ENCODE peak calls at places on chromosome 11, in six cellular contexts. U is lower lobe of right lung, P is AG10803, F is HFF-Myc, M is astrocyte, Y is left lung. L is an unnamed sample.

GRCh38 chr11:119204066-119204465 is 2.1 kb upstream of the CBL start:
- DNase-seq in U (no peak), P (no peak), F (no peak), M (no peak), Y (no peak), L (no peak)

GRCh38 chr11:45176996-45177395 is 30.6 kb downstream of the PRDM11 start:
- DNase-seq in U (no peak), P (no peak), F (no peak), M (no peak), Y (no peak), L (no peak)

GRCh38 chr11:112223125-112223524 is 3.1 kb upstream of the PTS start:
- DNase-seq in U (no peak), P (no peak), F (no peak), M (no peak), Y (no peak), L (peak)

GRCh38 chr11:119188887-119189286 is 3.6 kb downstream of the NHERF4 start:
- DNase-seq in U (peak), P (no peak), F (no peak), M (no peak), Y (no peak), L (no peak)

GRCh38 chr11:85815186-85815911 is 4.4 kb upstream of the SYTL2 start:
- DNase-seq in U (no peak), P (peak), F (peak), M (peak), Y (no peak), L (no peak)

GRCh38 chr11:126155402-126156187 is 55.9 kb downstream of the RPUSD4 start:
- DNase-seq in U (no peak), P (no peak), F (no peak), M (no peak), Y (no peak), L (no peak)

GRCh38 chr11:68213135-68213515 is at the start of gene KMT5B:
- DNase-seq in U (no peak), P (peak), F (no peak), M (no peak), Y (no peak), L (no peak)

GRCh38 chr11:62461740-62462522 is 43.1 kb downstream of the SCGB1A1 start:
- DNase-seq in U (no peak), P (peak), F (peak), M (peak), Y (no peak), L (no peak)

GRCh38 chr11:2474059-2474901 is 29.5 kb downstream of the KCNQ1 start:
- DNase-seq in U (peak), P (no peak), F (no peak), M (no peak), Y (no peak), L (no peak)

GRCh38 chr11:32006799-32007388 is 84.0 kb upstream of the RCN1 start:
- DNase-seq in U (no peak), P (peak), F (peak), M (peak), Y (no peak), L (peak)

GRCh38 chr11:2802389-2803185 is 83.0 kb downstream of the CDKN1C start:
- DNase-seq in U (peak), P (no peak), F (no peak), M (no peak), Y (peak), L (no peak)

GRCh38 chr11:8906629-8907028 is 4.4 kb upstream of the AKIP1 start:
- DNase-seq in U (no peak), P (peak), F (no peak), M (peak), Y (no peak), L (peak)

GRCh38 chr11:34245043-34245442 is 112.8 kb downstream of the ABTB2 start:
- DNase-seq in U (no peak), P (no peak), F (no peak), M (no peak), Y (no peak), L (no peak)

GRCh38 chr11:63993100-63993499 is 6.9 kb downstream of the OTUB1 start:
- DNase-seq in U (no peak), P (no peak), F (no peak), M (no peak), Y (no peak), L (no peak)

GRCh38 chr11:17734418-17734911 is at the start of gene KCNC1:
- DNase-seq in U (no peak), P (peak), F (no peak), M (peak), Y (peak), L (no peak)

GRCh38 chr11:100715163-100715792 is 28.2 kb downstream of the ARHGAP42 start:
- DNase-seq in U (no peak), P (no peak), F (no peak), M (no peak), Y (no peak), L (no peak)

GRCh38 chr11:22491826-22492225 is 133.8 kb downstream of the FANCF start:
- DNase-seq in U (no peak), P (peak), F (peak), M (peak), Y (no peak), L (peak)

GRCh38 chr11:59182457-59183151 is 10.7 kb downstream of the DTX4 start:
- DNase-seq in U (no peak), P (no peak), F (no peak), M (no peak), Y (no peak), L (no peak)
- TF ChIP-seq CTCF in U (peak), P (no peak), F (no peak), M (no peak), Y (peak), L (peak)

DNA sequence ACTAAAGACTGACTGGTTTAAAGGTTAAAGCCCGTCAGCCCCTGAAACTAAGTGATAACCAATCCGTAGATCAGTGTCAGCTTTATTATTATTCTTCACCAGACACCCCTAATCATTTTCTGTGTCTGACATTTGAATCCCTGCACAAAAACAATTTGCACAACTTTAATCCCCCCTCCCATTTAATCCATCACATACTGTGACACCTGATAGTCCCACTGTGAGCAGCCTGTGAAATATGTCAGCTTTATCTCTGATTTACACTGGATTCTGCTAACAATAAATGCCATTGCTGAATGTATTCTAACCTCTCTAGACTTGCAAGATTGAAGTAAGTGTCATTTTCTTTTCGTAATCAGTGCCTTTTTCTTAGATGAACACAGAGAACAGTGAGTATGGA is 2089.0 kb upstream of the RAG2 start:
- DNase-seq in U (no peak), P (no peak), F (no peak), M (no peak), Y (no peak), L (no peak)
- H3K4me3 ChIP-seq in U (no peak), P (no peak), F (no peak), M (no peak), Y (no peak), L (no peak)

GRCh38 chr11:114296190-114296978 is at the start of gene NNMT:
- DNase-seq in U (peak), P (peak), F (peak), M (peak), Y (no peak), L (peak)
- TF ChIP-seq CTCF in U (no peak), P (peak), F (no peak), M (no peak), Y (no peak), L (peak)

GRCh38 chr11:117299351-117300300 is 8.5 kb downstream of the BACE1-AS start:
- DNase-seq in U (no peak), P (no peak), F (no peak), M (no peak), Y (no peak), L (no peak)

GRCh38 chr11:117300773-117301172 is 9.6 kb downstream of the BACE1-AS start:
- DNase-seq in U (no peak), P (no peak), F (no peak), M (no peak), Y (no peak), L (no peak)

GRCh38 chr11:117298195-117298594 is 7.0 kb downstream of the BACE1-AS start:
- DNase-seq in U (no peak), P (no peak), F (no peak), M (no peak), Y (no peak), L (no peak)

GRCh38 chr11:117302228-117302627 is 11.1 kb downstream of the BACE1-AS start:
- DNase-seq in U (no peak), P (no peak), F (no peak), M (no peak), Y (no peak), L (no peak)

DNA sequence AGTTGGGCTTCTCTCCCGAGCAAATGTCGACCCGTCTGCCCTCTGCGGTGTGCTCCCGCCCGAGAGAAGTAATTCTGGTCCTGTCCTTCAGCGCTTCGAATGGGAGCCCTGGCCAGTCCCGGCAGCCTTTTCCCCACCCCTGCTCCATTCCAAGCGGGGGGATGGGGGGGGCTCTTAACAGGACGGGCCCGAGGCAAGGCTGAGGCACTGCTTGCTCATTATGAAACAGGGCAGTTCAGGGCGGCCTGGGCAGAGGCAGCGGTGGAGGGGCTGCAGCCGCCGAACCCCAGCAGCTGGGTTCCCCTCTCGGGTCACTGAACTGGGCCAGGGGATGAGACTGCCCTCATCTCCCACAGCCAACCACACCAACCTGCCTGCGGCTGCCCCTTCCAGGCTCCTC is 9.2 kb downstream of the BACE1-AS start:
- DNase-seq in U (no peak), P (peak), F (no peak), M (peak), Y (no peak), L (no peak)
- H3K4me3 ChIP-seq in U (peak), P (no peak), F (no peak), M (no peak), Y (no peak), L (peak)

GRCh38 chr11:116373545-116373944 is 399.2 kb downstream of the BUD13 start:
- DNase-seq in U (no peak), P (no peak), F (no peak), M (no peak), Y (no peak), L (no peak)

GRCh38 chr11:116374085-116374484 is 398.7 kb downstream of the BUD13 start:
- DNase-seq in U (no peak), P (no peak), F (no peak), M (no peak), Y (no peak), L (no peak)

GRCh38 chr11:116376547-116376946 is 396.2 kb downstream of the BUD13 start:
- DNase-seq in U (no peak), P (no peak), F (no peak), M (no peak), Y (no peak), L (no peak)

GRCh38 chr11:116376054-116376453 is 396.7 kb downstream of the BUD13 start:
- DNase-seq in U (no peak), P (no peak), F (no peak), M (no peak), Y (no peak), L (no peak)

GRCh38 chr11:116375221-116375620 is 397.6 kb downstream of the BUD13 start:
- DNase-seq in U (no peak), P (no peak), F (no peak), M (no peak), Y (no peak), L (no peak)
- TF ChIP-seq CTCF in U (no peak), P (no peak), F (no peak), M (peak), Y (no peak), L (peak)

GRCh38 chr11:20597137-20597923 is 2.1 kb upstream of the SLC6A5 start:
- DNase-seq in U (no peak), P (no peak), F (no peak), M (no peak), Y (no peak), L (no peak)

GRCh38 chr11:20599424-20600346 is at the start of gene SLC6A5:
- DNase-seq in U (no peak), P (peak), F (peak), M (no peak), Y (no peak), L (no peak)

GRCh38 chr11:20597924-20598484 is 1.4 kb upstream of the SLC6A5 start:
- DNase-seq in U (no peak), P (no peak), F (no peak), M (no peak), Y (no peak), L (no peak)

GRCh38 chr11:20596629-20597129 is 2.7 kb upstream of the SLC6A5 start:
- DNase-seq in U (no peak), P (no peak), F (no peak), M (no peak), Y (no peak), L (no peak)

GRCh38 chr11:20598487-20598886 is 921 bp upstream of the SLC6A5 start:
- DNase-seq in U (no peak), P (no peak), F (no peak), M (no peak), Y (no peak), L (no peak)
- H3K4me3 ChIP-seq in U (no peak), P (no peak), F (no peak), M (no peak), Y (no peak), L (no peak)

GRCh38 chr11:130397780-130398179 is 30.6 kb downstream of the ADAMTS8 start:
- DNase-seq in U (no peak), P (no peak), F (no peak), M (no peak), Y (no peak), L (no peak)
- TF ChIP-seq CTCF in U (no peak), P (no peak), F (no peak), M (no peak), Y (no peak), L (no peak)

GRCh38 chr11:94400839-94401772 is at the start of gene GPR83:
- DNase-seq in U (no peak), P (no peak), F (no peak), M (peak), Y (peak), L (no peak)
- H3K4me3 ChIP-seq in U (peak), P (peak), F (peak), M (peak), Y (no peak), L (peak)

L was measured in epithelial cell of proximal tubule.